ENCODE peak calls at places on chromosomes 13 and 19, in five cellular contexts. G is GM12878, Y is IMR-90, V is K562, P is A549. F is an unnamed sample.

GRCh38 chr19:49475995-49476880 is 2.2 kb downstream of the FLT3LG start:
- DNase-seq in Y (no peak), V (peak), P (peak), G (no peak), F (peak)

GRCh38 chr13:77751513-77752456 is 54.3 kb downstream of the SLAIN1 start:
- DNase-seq in Y (peak), G (peak), P (peak), V (peak), F (peak)

GRCh38 chr13:114134111-114134943 is 1.9 kb upstream of the RASA3 start:
- DNase-seq in V (no peak), P (no peak), G (no peak), Y (no peak), F (no peak)

GRCh38 chr19:30539981-30540380 is 167.8 kb downstream of the ZNF536 start:
- DNase-seq in V (no peak), Y (no peak), G (no peak), P (no peak), F (no peak)

GRCh38 chr19:32361574-32362317 is 16.3 kb downstream of the ZNF507 start:
- DNase-seq in V (no peak), P (peak), Y (no peak), G (no peak), F (no peak)

GRCh38 chr19:13839193-13839937 is 37.6 kb upstream of the NANOS3 start:
- DNase-seq in V (peak), Y (peak), P (peak), G (peak), F (peak)

GRCh38 chr13:60727140-60727539 is 330.1 kb downstream of the TDRD3 start:
- DNase-seq in P (no peak), V (no peak), G (no peak), Y (no peak), F (no peak)

GRCh38 chr19:31838163-31838798 is 489.0 kb upstream of the TSHZ3 start:
- DNase-seq in P (no peak), Y (no peak), V (no peak), G (no peak), F (no peak)

GRCh38 chr13:41224113-41225110 is 30.0 kb upstream of the KBTBD7 start:
- DNase-seq in G (no peak), V (no peak), Y (peak), P (no peak), F (no peak)

GRCh38 chr19:47005164-47005641 is 14.4 kb upstream of the NPAS1 start:
- DNase-seq in P (no peak), V (peak), G (no peak), Y (no peak), F (no peak)

GRCh38 chr19:42250666-42251531 is 4.0 kb downstream of the ERF start:
- DNase-seq in P (no peak), Y (peak), G (no peak), V (no peak), F (peak)

GRCh38 chr13:72180253-72180952 is 313.4 kb upstream of the DACH1 start:
- DNase-seq in Y (peak), G (no peak), P (no peak), V (no peak), F (no peak)

GRCh38 chr13:104318121-104318520 is 1251.9 kb upstream of the SLC10A2 start:
- DNase-seq in V (no peak), G (no peak), P (no peak), Y (peak), F (peak)

GRCh38 chr19:1734328-1734966 is 18.9 kb upstream of the ONECUT3 start:
- DNase-seq in Y (no peak), V (peak), G (no peak), P (no peak), F (no peak)

GRCh38 chr13:111122631-111123030 is 7.5 kb downstream of the ARHGEF7 start:
- DNase-seq in P (no peak), G (no peak), V (no peak), Y (no peak), F (no peak)

GRCh38 chr19:17184381-17184841 is 30.7 kb upstream of the USE1 start:
- DNase-seq in Y (peak), G (no peak), P (no peak), V (no peak), F (no peak)

GRCh38 chr19:491146-491741 is 5.0 kb upstream of the MADCAM1 start:
- DNase-seq in P (no peak), G (no peak), V (peak), Y (no peak), F (peak)

GRCh38 chr13:110868631-110869165 is 46.2 kb downstream of the ANKRD10 start:
- DNase-seq in G (no peak), V (no peak), Y (no peak), P (no peak), F (no peak)

GRCh38 chr13:94550030-94550738 is 45.8 kb downstream of the TGDS start:
- DNase-seq in V (no peak), G (peak), P (no peak), Y (peak), F (no peak)

GRCh38 chr13:111947876-111948275 is 119.1 kb upstream of the SOX1 start:
- DNase-seq in G (no peak), V (no peak), P (no peak), Y (no peak), F (no peak)

GRCh38 chr13:88908896-88909535 is 1237.8 kb downstream of the SLITRK5 start:
- DNase-seq in P (no peak), V (no peak), G (no peak), Y (no peak), F (no peak)

GRCh38 chr13:22061371-22061805 is 390.5 kb downstream of the FGF9 start:
- DNase-seq in V (no peak), G (peak), P (no peak), Y (no peak), F (no peak)

GRCh38 chr13:25377244-25377962 is 5.6 kb downstream of the ATP8A2 start:
- DNase-seq in G (no peak), P (no peak), Y (no peak), V (no peak), F (no peak)

GRCh38 chr19:2634228-2634951 is 68.1 kb downstream of the GNG7 start:
- DNase-seq in Y (no peak), P (no peak), G (no peak), V (no peak), F (no peak)

GRCh38 chr13:32211788-32212187 is 103.4 kb downstream of the ZAR1L start:
- DNase-seq in P (no peak), V (no peak), G (no peak), Y (peak), F (no peak)

GRCh38 chr19:39325778-39326680 is 5.4 kb upstream of the LRFN1 start:
- DNase-seq in G (no peak), P (peak), Y (peak), V (peak), F (peak)

GRCh38 chr19:16369306-16369663 is 44.7 kb downstream of the KLF2 start:
- DNase-seq in Y (no peak), G (no peak), V (no peak), P (no peak), F (no peak)

GRCh38 chr19:10965398-10965797 is 4.6 kb downstream of the SMARCA4 start:
- DNase-seq in P (no peak), G (no peak), V (no peak), Y (no peak), F (no peak)

GRCh38 chr19:3041756-3042517 is 12.9 kb upstream of the TLE2 start:
- DNase-seq in Y (no peak), P (no peak), V (peak), G (no peak), F (no peak)

GRCh38 chr13:49679244-49679643 is 12.0 kb downstream of the EBPL start:
- DNase-seq in V (no peak), P (peak), G (no peak), Y (peak), F (no peak)

GRCh38 chr19:40613669-40614594 is 12.8 kb downstream of the LTBP4 start:
- DNase-seq in Y (peak), V (peak), G (peak), P (peak), F (no peak)

GRCh38 chr13:97215325-97215724 is 6.8 kb upstream of the MBNL2 start:
- DNase-seq in P (no peak), Y (no peak), G (no peak), V (no peak), F (no peak)

GRCh38 chr13:25874907-25875306 is 176.9 kb downstream of the SHISA2 start:
- DNase-seq in V (no peak), Y (no peak), G (no peak), P (no peak), F (no peak)

GRCh38 chr19:11931051-11931450 is 6.1 kb downstream of the ZNF700 start:
- DNase-seq in V (no peak), Y (peak), P (no peak), G (no peak), F (no peak)

GRCh38 chr13:96575423-96576320 is 418.6 kb downstream of the OXGR1 start:
- DNase-seq in Y (no peak), V (no peak), P (no peak), G (no peak), F (no peak)

GRCh38 chr19:13189600-13189999 is 39.4 kb downstream of the IER2 start:
- DNase-seq in Y (no peak), P (no peak), G (no peak), V (no peak), F (no peak)

GRCh38 chr19:50568321-50569022 is at the start of gene LRRC4B:
- DNase-seq in V (peak), Y (no peak), G (no peak), P (no peak), F (peak)

GRCh38 chr13:43878897-43879322 is 630 bp downstream of the CCDC122 start:
- DNase-seq in V (no peak), Y (peak), G (peak), P (peak), F (no peak)

DNA sequence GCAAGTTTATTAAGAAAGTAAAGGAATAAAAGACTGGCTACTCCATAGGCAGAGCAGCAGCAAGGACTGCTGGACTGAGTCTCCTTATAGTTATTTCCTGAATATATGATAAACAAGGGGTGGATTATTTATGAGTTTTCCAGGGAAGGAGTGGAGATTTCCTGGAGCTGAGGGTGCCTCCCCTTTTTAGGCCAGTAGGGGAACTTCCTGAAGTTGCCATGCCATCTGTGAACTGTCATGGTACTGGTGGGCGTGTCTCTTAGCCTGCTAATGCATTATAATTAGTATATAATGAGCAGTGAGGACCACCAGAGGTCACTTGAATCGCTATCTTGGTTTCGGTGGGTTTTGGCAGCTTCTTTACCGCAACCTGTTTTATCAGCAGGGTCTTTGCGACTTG is 13.5 kb downstream of the ZSCAN5A start:
- DNase-seq in P (no peak), V (no peak), G (no peak), Y (no peak), F (no peak)
- TF ChIP-seq RCOR1 in P (no peak), V (no peak), G (no peak), Y (no peak), F (no peak)

GRCh38 chr19:6030214-6030507 is 52.2 kb upstream of the RANBP3 start:
- DNase-seq in G (no peak), V (no peak), P (no peak), Y (peak), F (no peak)
- TF ChIP-seq RCOR1 in G (no peak), V (no peak), P (no peak), Y (no peak), F (no peak)

GRCh38 chr19:34274827-34275625 is 20.7 kb downstream of the GARRE1 start:
- DNase-seq in G (no peak), P (no peak), Y (peak), V (no peak), F (no peak)
- TF ChIP-seq RCOR1 in G (no peak), P (no peak), Y (no peak), V (no peak), F (no peak)

DNA sequence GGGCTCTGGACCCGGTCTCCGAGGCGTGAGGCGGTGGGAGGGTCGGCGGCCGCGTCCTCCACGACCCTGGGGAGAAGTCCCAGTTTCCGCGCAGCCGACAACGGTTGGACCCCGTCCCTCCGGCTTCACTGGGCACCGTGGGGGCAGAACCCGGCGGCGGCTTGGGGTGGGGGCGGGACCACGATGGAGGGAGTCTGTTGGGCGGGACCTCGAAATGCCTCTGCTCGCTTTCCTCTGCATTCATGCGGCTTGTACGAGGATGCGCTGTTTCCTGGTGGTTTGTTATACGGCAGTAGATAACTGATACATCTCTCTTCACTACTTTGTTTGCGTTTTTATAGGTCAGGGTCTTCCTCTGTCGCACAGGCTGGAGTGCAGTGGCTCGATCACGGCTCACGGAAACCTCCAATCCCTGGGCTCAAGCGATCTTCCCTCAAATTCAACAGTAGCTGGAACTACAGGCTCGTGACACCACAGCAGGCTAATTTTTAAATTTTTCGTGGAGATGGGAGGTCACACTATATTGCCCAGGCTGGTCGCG is 24.6 kb upstream of the ZNF846 start:
- DNase-seq in G (no peak), P (peak), Y (peak), V (no peak), F (no peak)
- TF ChIP-seq RCOR1 in G (no peak), P (no peak), Y (no peak), V (no peak), F (no peak)

GRCh38 chr19:4456566-4456842 is 1.1 kb downstream of the UBXN6 start:
- DNase-seq in P (no peak), Y (peak), G (no peak), V (peak), F (peak)
- TF ChIP-seq RCOR1 in P (no peak), Y (no peak), G (no peak), V (no peak), F (no peak)

DNA sequence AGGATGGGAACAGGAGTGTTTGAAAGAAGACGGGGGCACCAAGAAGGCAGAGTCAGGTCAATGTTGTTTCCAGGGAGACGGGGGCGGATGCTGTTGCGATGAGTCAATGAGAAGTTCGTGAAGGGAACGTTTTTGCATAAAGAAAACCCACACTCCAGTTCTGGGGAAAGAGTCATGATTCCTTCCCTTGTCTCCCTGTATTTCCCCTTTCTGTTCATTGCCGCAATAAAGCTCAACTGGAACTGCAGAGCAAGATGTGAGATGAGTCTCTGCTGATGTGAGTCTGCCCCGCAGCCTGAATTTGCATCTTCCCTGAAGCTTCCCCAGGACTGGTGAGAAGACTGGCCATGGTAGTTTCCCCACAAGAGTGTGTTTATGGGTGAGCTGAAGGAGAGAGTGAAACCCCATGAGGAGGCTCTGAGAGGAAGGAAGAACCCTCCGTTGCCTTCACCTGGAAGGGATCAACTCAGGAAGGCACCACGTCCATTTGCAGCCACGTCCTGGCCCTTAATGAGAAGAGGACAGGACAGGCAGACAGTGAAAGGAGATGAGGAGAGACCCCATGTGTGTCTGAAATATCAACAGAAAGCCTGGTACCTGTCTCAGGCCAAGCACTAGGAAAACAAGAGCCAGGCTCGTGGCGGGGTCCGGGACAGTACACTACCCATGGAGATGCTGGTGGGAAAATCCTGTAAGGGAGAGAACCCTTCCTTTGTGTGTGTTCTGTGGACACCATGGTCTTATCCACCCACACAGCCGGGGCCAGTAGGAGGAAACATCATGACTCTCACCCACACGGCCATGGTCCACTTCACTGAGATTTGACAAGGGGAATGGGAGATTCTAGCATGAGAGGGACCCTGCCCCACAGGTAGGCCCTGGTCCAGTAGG is 13.7 kb downstream of the LILRA1 start:
- DNase-seq in Y (no peak), P (no peak), V (no peak), G (peak), F (no peak)
- TF ChIP-seq RCOR1 in Y (no peak), P (no peak), V (no peak), G (no peak), F (no peak)

GRCh38 chr13:101455863-101456262 is 3.4 kb downstream of the ITGBL1 start:
- DNase-seq in G (no peak), P (peak), Y (peak), V (no peak), F (no peak)
- TF ChIP-seq RCOR1 in G (no peak), P (no peak), Y (peak), V (no peak), F (no peak)

DNA sequence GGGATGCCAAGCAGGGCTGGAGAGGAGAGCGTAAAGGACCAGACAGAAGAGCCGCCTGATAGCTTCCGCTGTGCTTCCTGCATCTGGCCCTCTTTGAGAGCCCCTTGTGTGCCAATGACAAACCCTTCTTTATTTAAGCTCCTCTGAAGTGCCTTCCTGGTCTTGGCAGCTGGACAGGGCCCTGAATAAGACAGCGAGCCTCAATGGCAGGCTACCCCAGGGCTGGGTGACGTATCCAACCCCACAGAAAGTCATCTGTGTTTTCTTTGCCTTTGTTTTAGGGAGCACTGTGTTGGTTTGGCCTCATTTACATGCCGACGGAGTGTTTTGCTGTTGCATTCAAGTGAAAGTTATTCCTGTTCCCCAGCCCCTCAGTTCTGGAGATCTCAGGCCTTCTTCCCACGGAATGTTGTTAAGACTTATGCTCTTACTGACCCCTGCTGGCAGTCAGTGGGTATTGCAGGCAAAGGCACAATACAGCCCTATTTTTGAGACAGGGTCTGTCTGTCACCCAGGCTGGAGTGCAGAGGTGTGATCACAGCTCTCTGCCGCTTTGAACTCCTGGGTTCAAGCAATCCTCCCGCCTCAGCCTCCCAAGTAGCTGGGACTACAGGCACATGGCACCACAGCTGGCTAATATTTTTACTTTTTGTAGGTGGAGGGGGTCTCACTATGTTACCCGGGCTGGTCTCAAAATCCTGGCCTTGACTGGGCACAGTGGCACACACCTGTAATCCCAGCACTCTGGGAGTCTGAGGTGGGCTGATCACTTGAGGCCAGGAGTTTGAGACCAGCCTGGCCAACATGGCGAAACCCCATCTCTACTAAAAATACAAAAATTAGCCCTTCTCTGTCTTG is 16.8 kb downstream of the CCL25 start:
- DNase-seq in Y (no peak), G (no peak), V (peak), P (peak), F (peak)
- TF ChIP-seq RCOR1 in Y (no peak), G (no peak), V (no peak), P (no peak), F (no peak)